ENCODE peak calls at places on chromosome 14, in six cellular contexts. One of them, this sample, is unnamed.

GRCh38 chr14:44657688-44658388 is 150.8 kb upstream of the FSCB start:
- DNase-seq in left kidney: peak; percentile 76
- DNase-seq in anterior cingulate cortex: no peak
- DNase-seq in stimulated activated CD8-positive, alpha-beta memory T cell treated with anti-CD3 and anti-CD28 coated beads, Interleukin-12 subunit alpha, Interleukin-12 subunit beta, amount 100 ng/mL, for 4 hours: no peak
- DNase-seq in lung: no peak
- DNase-seq in C1 segment of cervical spinal cord: no peak
- DNase-seq in this sample: no peak

GRCh38 chr14:96746101-96746500 is 51.1 kb upstream of the VRK1 start:
- DNase-seq in lung: no peak
- DNase-seq in stimulated activated CD8-positive, alpha-beta memory T cell treated with anti-CD3 and anti-CD28 coated beads, Interleukin-12 subunit alpha, Interleukin-12 subunit beta, amount 100 ng/mL, for 4 hours: no peak
- DNase-seq in left kidney: no peak
- DNase-seq in C1 segment of cervical spinal cord: no peak
- DNase-seq in anterior cingulate cortex: no peak
- DNase-seq in this sample: no peak

GRCh38 chr14:103223818-103224352 is 100.6 kb downstream of the TNFAIP2 start:
- DNase-seq in anterior cingulate cortex: no peak
- DNase-seq in left kidney: no peak
- DNase-seq in lung: no peak
- DNase-seq in C1 segment of cervical spinal cord: no peak
- DNase-seq in stimulated activated CD8-positive, alpha-beta memory T cell treated with anti-CD3 and anti-CD28 coated beads, Interleukin-12 subunit alpha, Interleukin-12 subunit beta, amount 100 ng/mL, for 4 hours: no peak
- DNase-seq in this sample: no peak

GRCh38 chr14:24213866-24214652 is 771 bp upstream of the CHMP4A start:
- DNase-seq in stimulated activated CD8-positive, alpha-beta memory T cell treated with anti-CD3 and anti-CD28 coated beads, Interleukin-12 subunit alpha, Interleukin-12 subunit beta, amount 100 ng/mL, for 4 hours: no peak
- DNase-seq in anterior cingulate cortex: no peak
- DNase-seq in lung: no peak
- DNase-seq in left kidney: no peak
- DNase-seq in C1 segment of cervical spinal cord: no peak
- DNase-seq in this sample: no peak

GRCh38 chr14:24513009-24513408 is 4.9 kb upstream of the CMA1 start:
- DNase-seq in lung: no peak
- DNase-seq in left kidney: peak; percentile 67
- DNase-seq in stimulated activated CD8-positive, alpha-beta memory T cell treated with anti-CD3 and anti-CD28 coated beads, Interleukin-12 subunit alpha, Interleukin-12 subunit beta, amount 100 ng/mL, for 4 hours: no peak
- DNase-seq in C1 segment of cervical spinal cord: no peak
- DNase-seq in anterior cingulate cortex: no peak
- DNase-seq in this sample: no peak

GRCh38 chr14:73457050-73457934 is 1.1 kb downstream of the NUMB start:
- DNase-seq in anterior cingulate cortex: no peak
- DNase-seq in stimulated activated CD8-positive, alpha-beta memory T cell treated with anti-CD3 and anti-CD28 coated beads, Interleukin-12 subunit alpha, Interleukin-12 subunit beta, amount 100 ng/mL, for 4 hours: no peak
- DNase-seq in lung: peak; percentile 54
- DNase-seq in C1 segment of cervical spinal cord: peak; percentile 43
- DNase-seq in left kidney: peak; percentile 68
- DNase-seq in this sample: no peak

GRCh38 chr14:37599527-37600368 is 4.3 kb downstream of the TTC6 start:
- DNase-seq in stimulated activated CD8-positive, alpha-beta memory T cell treated with anti-CD3 and anti-CD28 coated beads, Interleukin-12 subunit alpha, Interleukin-12 subunit beta, amount 100 ng/mL, for 4 hours: no peak
- DNase-seq in lung: no peak
- DNase-seq in C1 segment of cervical spinal cord: no peak
- DNase-seq in left kidney: peak; percentile 46
- DNase-seq in anterior cingulate cortex: no peak
- DNase-seq in this sample: no peak

GRCh38 chr14:42224053-42224888 is 617.6 kb downstream of the LRFN5 start:
- DNase-seq in lung: peak; percentile 55
- DNase-seq in anterior cingulate cortex: no peak
- DNase-seq in C1 segment of cervical spinal cord: no peak
- DNase-seq in stimulated activated CD8-positive, alpha-beta memory T cell treated with anti-CD3 and anti-CD28 coated beads, Interleukin-12 subunit alpha, Interleukin-12 subunit beta, amount 100 ng/mL, for 4 hours: no peak
- DNase-seq in left kidney: peak; percentile 87
- DNase-seq in this sample: no peak

GRCh38 chr14:50067723-50068495 is 48.5 kb downstream of the VCPKMT start:
- DNase-seq in C1 segment of cervical spinal cord: no peak
- DNase-seq in anterior cingulate cortex: no peak
- DNase-seq in lung: no peak
- DNase-seq in stimulated activated CD8-positive, alpha-beta memory T cell treated with anti-CD3 and anti-CD28 coated beads, Interleukin-12 subunit alpha, Interleukin-12 subunit beta, amount 100 ng/mL, for 4 hours: no peak
- DNase-seq in left kidney: no peak
- DNase-seq in this sample: no peak

GRCh38 chr14:67940894-67941455 is 121.4 kb downstream of the RAD51B start:
- DNase-seq in C1 segment of cervical spinal cord: no peak
- DNase-seq in left kidney: peak; percentile 58
- DNase-seq in lung: no peak
- DNase-seq in stimulated activated CD8-positive, alpha-beta memory T cell treated with anti-CD3 and anti-CD28 coated beads, Interleukin-12 subunit alpha, Interleukin-12 subunit beta, amount 100 ng/mL, for 4 hours: no peak
- DNase-seq in anterior cingulate cortex: no peak
- DNase-seq in this sample: no peak

GRCh38 chr14:84272290-84272721 is 1257.6 kb upstream of the FLRT2 start:
- DNase-seq in left kidney: no peak
- DNase-seq in C1 segment of cervical spinal cord: no peak
- DNase-seq in anterior cingulate cortex: no peak
- DNase-seq in stimulated activated CD8-positive, alpha-beta memory T cell treated with anti-CD3 and anti-CD28 coated beads, Interleukin-12 subunit alpha, Interleukin-12 subunit beta, amount 100 ng/mL, for 4 hours: no peak
- DNase-seq in lung: no peak
- DNase-seq in this sample: no peak

GRCh38 chr14:78700236-78700635 is 530.1 kb downstream of the NRXN3 start:
- DNase-seq in left kidney: no peak
- DNase-seq in anterior cingulate cortex: no peak
- DNase-seq in stimulated activated CD8-positive, alpha-beta memory T cell treated with anti-CD3 and anti-CD28 coated beads, Interleukin-12 subunit alpha, Interleukin-12 subunit beta, amount 100 ng/mL, for 4 hours: no peak
- DNase-seq in lung: no peak
- DNase-seq in C1 segment of cervical spinal cord: no peak
- DNase-seq in this sample: no peak